ENCODE peak calls at places on chromosomes 12 and 14, in seven cellular contexts. One of them, this sample, is unnamed.

GRCh38 chr14:100278702-100279101 is 27.5 kb downstream of the SLC25A29 start:
- DNase-seq in lung: peak
- DNase-seq in effector memory CD4-positive, alpha-beta T cell: no peak
- DNase-seq in HS-5: no peak
- DNase-seq in GM20000: peak
- DNase-seq in HFFc6: peak
- DNase-seq in stimulated activated CD8-positive, alpha-beta memory T cell treated with anti-CD3 and anti-CD28 coated beads, Interleukin-15, amount 100 ng/mL, for 24 hours: no peak
- DNase-seq in this sample: no peak

GRCh38 chr12:45655186-45655585 is 74.3 kb upstream of the ARID2 start:
- DNase-seq in HS-5: no peak
- DNase-seq in effector memory CD4-positive, alpha-beta T cell: peak
- DNase-seq in stimulated activated CD8-positive, alpha-beta memory T cell treated with anti-CD3 and anti-CD28 coated beads, Interleukin-15, amount 100 ng/mL, for 24 hours: no peak
- DNase-seq in HFFc6: peak
- DNase-seq in GM20000: no peak
- DNase-seq in lung: no peak
- DNase-seq in this sample: peak

GRCh38 chr12:60415361-60415760 is 819.5 kb downstream of the SLC16A7 start:
- DNase-seq in HFFc6: no peak
- DNase-seq in stimulated activated CD8-positive, alpha-beta memory T cell treated with anti-CD3 and anti-CD28 coated beads, Interleukin-15, amount 100 ng/mL, for 24 hours: no peak
- DNase-seq in HS-5: no peak
- DNase-seq in effector memory CD4-positive, alpha-beta T cell: no peak
- DNase-seq in lung: no peak
- DNase-seq in GM20000: no peak
- DNase-seq in this sample: no peak

GRCh38 chr14:91349481-91350074 is 68.0 kb downstream of the CCDC88C start:
- DNase-seq in HS-5: no peak
- DNase-seq in lung: no peak
- DNase-seq in effector memory CD4-positive, alpha-beta T cell: peak
- DNase-seq in HFFc6: no peak
- DNase-seq in stimulated activated CD8-positive, alpha-beta memory T cell treated with anti-CD3 and anti-CD28 coated beads, Interleukin-15, amount 100 ng/mL, for 24 hours: no peak
- DNase-seq in GM20000: peak
- DNase-seq in this sample: no peak

GRCh38 chr12:6195665-6196535 is 4.3 kb upstream of the CD9 start:
- DNase-seq in effector memory CD4-positive, alpha-beta T cell: peak
- DNase-seq in lung: peak
- DNase-seq in stimulated activated CD8-positive, alpha-beta memory T cell treated with anti-CD3 and anti-CD28 coated beads, Interleukin-15, amount 100 ng/mL, for 24 hours: peak
- DNase-seq in HS-5: peak
- DNase-seq in GM20000: peak
- DNase-seq in HFFc6: peak
- DNase-seq in this sample: peak

GRCh38 chr14:23443411-23443812 is 8.0 kb upstream of the MYH7 start:
- DNase-seq in stimulated activated CD8-positive, alpha-beta memory T cell treated with anti-CD3 and anti-CD28 coated beads, Interleukin-15, amount 100 ng/mL, for 24 hours: no peak
- DNase-seq in GM20000: no peak
- DNase-seq in effector memory CD4-positive, alpha-beta T cell: no peak
- DNase-seq in lung: no peak
- DNase-seq in HFFc6: no peak
- DNase-seq in HS-5: no peak
- DNase-seq in this sample: no peak

GRCh38 chr12:84497819-84498218 is 414.8 kb downstream of the SLC6A15 start:
- DNase-seq in effector memory CD4-positive, alpha-beta T cell: no peak
- DNase-seq in GM20000: no peak
- DNase-seq in HS-5: peak
- DNase-seq in stimulated activated CD8-positive, alpha-beta memory T cell treated with anti-CD3 and anti-CD28 coated beads, Interleukin-15, amount 100 ng/mL, for 24 hours: no peak
- DNase-seq in HFFc6: peak
- DNase-seq in lung: no peak
- DNase-seq in this sample: peak

GRCh38 chr14:22418631-22419030 is 170.4 kb downstream of the DAD1 start:
- DNase-seq in stimulated activated CD8-positive, alpha-beta memory T cell treated with anti-CD3 and anti-CD28 coated beads, Interleukin-15, amount 100 ng/mL, for 24 hours: no peak
- DNase-seq in lung: no peak
- DNase-seq in effector memory CD4-positive, alpha-beta T cell: no peak
- DNase-seq in GM20000: peak
- DNase-seq in HFFc6: no peak
- DNase-seq in HS-5: no peak
- DNase-seq in this sample: peak

GRCh38 chr12:131793623-131794022 is 34.6 kb upstream of the MMP17 start:
- DNase-seq in effector memory CD4-positive, alpha-beta T cell: no peak
- DNase-seq in stimulated activated CD8-positive, alpha-beta memory T cell treated with anti-CD3 and anti-CD28 coated beads, Interleukin-15, amount 100 ng/mL, for 24 hours: no peak
- DNase-seq in GM20000: no peak
- DNase-seq in HS-5: no peak
- DNase-seq in lung: no peak
- DNase-seq in HFFc6: no peak
- DNase-seq in this sample: no peak

GRCh38 chr12:95763809-95764253 is 26.7 kb downstream of the NTN4 start:
- DNase-seq in effector memory CD4-positive, alpha-beta T cell: no peak
- DNase-seq in GM20000: no peak
- DNase-seq in HFFc6: peak
- DNase-seq in HS-5: peak
- DNase-seq in lung: no peak
- DNase-seq in stimulated activated CD8-positive, alpha-beta memory T cell treated with anti-CD3 and anti-CD28 coated beads, Interleukin-15, amount 100 ng/mL, for 24 hours: no peak
- DNase-seq in this sample: peak

GRCh38 chr12:132965796-132966195 is 9.7 kb upstream of the ZNF605 start:
- DNase-seq in lung: no peak
- DNase-seq in stimulated activated CD8-positive, alpha-beta memory T cell treated with anti-CD3 and anti-CD28 coated beads, Interleukin-15, amount 100 ng/mL, for 24 hours: no peak
- DNase-seq in HS-5: no peak
- DNase-seq in effector memory CD4-positive, alpha-beta T cell: no peak
- DNase-seq in GM20000: no peak
- DNase-seq in HFFc6: no peak
- DNase-seq in this sample: no peak

GRCh38 chr12:25995906-25996305 is 37.4 kb downstream of the RASSF8 start:
- DNase-seq in HS-5: no peak
- DNase-seq in stimulated activated CD8-positive, alpha-beta memory T cell treated with anti-CD3 and anti-CD28 coated beads, Interleukin-15, amount 100 ng/mL, for 24 hours: no peak
- DNase-seq in lung: no peak
- DNase-seq in GM20000: no peak
- DNase-seq in HFFc6: peak
- DNase-seq in effector memory CD4-positive, alpha-beta T cell: no peak
- DNase-seq in this sample: no peak

GRCh38 chr12:117155278-117156060 is 34.8 kb downstream of the FBXO21 start:
- DNase-seq in HFFc6: peak
- DNase-seq in lung: peak
- DNase-seq in HS-5: peak
- DNase-seq in effector memory CD4-positive, alpha-beta T cell: peak
- DNase-seq in stimulated activated CD8-positive, alpha-beta memory T cell treated with anti-CD3 and anti-CD28 coated beads, Interleukin-15, amount 100 ng/mL, for 24 hours: peak
- DNase-seq in GM20000: peak
- DNase-seq in this sample: peak

GRCh38 chr12:41531147-41531829 is 343.2 kb downstream of the PDZRN4 start:
- DNase-seq in GM20000: no peak
- DNase-seq in lung: no peak
- DNase-seq in HS-5: no peak
- DNase-seq in stimulated activated CD8-positive, alpha-beta memory T cell treated with anti-CD3 and anti-CD28 coated beads, Interleukin-15, amount 100 ng/mL, for 24 hours: no peak
- DNase-seq in HFFc6: no peak
- DNase-seq in effector memory CD4-positive, alpha-beta T cell: no peak
- DNase-seq in this sample: no peak

GRCh38 chr14:67457782-67458181 is 30.7 kb downstream of the TMEM229B start:
- DNase-seq in GM20000: no peak
- DNase-seq in stimulated activated CD8-positive, alpha-beta memory T cell treated with anti-CD3 and anti-CD28 coated beads, Interleukin-15, amount 100 ng/mL, for 24 hours: no peak
- DNase-seq in HFFc6: no peak
- DNase-seq in lung: no peak
- DNase-seq in HS-5: no peak
- DNase-seq in effector memory CD4-positive, alpha-beta T cell: no peak
- DNase-seq in this sample: no peak

GRCh38 chr12:91272456-91273063 is 89.9 kb upstream of the DCN start:
- DNase-seq in HFFc6: no peak
- DNase-seq in GM20000: no peak
- DNase-seq in HS-5: no peak
- DNase-seq in lung: no peak
- DNase-seq in effector memory CD4-positive, alpha-beta T cell: no peak
- DNase-seq in stimulated activated CD8-positive, alpha-beta memory T cell treated with anti-CD3 and anti-CD28 coated beads, Interleukin-15, amount 100 ng/mL, for 24 hours: no peak
- DNase-seq in this sample: no peak

GRCh38 chr12:47714823-47715386 is 9.1 kb upstream of the RPAP3 start:
- DNase-seq in lung: no peak
- DNase-seq in stimulated activated CD8-positive, alpha-beta memory T cell treated with anti-CD3 and anti-CD28 coated beads, Interleukin-15, amount 100 ng/mL, for 24 hours: no peak
- DNase-seq in HS-5: no peak
- DNase-seq in GM20000: no peak
- DNase-seq in HFFc6: no peak
- DNase-seq in effector memory CD4-positive, alpha-beta T cell: no peak
- DNase-seq in this sample: no peak

GRCh38 chr14:71235865-71236264 is 328.6 kb downstream of the PCNX1 start:
- DNase-seq in HFFc6: no peak
- DNase-seq in effector memory CD4-positive, alpha-beta T cell: no peak
- DNase-seq in GM20000: no peak
- DNase-seq in lung: no peak
- DNase-seq in stimulated activated CD8-positive, alpha-beta memory T cell treated with anti-CD3 and anti-CD28 coated beads, Interleukin-15, amount 100 ng/mL, for 24 hours: no peak
- DNase-seq in HS-5: no peak
- DNase-seq in this sample: no peak

GRCh38 chr12:33663000-33663654 is 223.5 kb upstream of the SYT10 start:
- DNase-seq in HS-5: no peak
- DNase-seq in stimulated activated CD8-positive, alpha-beta memory T cell treated with anti-CD3 and anti-CD28 coated beads, Interleukin-15, amount 100 ng/mL, for 24 hours: no peak
- DNase-seq in lung: no peak
- DNase-seq in GM20000: no peak
- DNase-seq in HFFc6: no peak
- DNase-seq in effector memory CD4-positive, alpha-beta T cell: no peak
- DNase-seq in this sample: no peak

GRCh38 chr14:44700184-44700583 is 193.1 kb upstream of the FSCB start:
- DNase-seq in effector memory CD4-positive, alpha-beta T cell: no peak
- DNase-seq in stimulated activated CD8-positive, alpha-beta memory T cell treated with anti-CD3 and anti-CD28 coated beads, Interleukin-15, amount 100 ng/mL, for 24 hours: no peak
- DNase-seq in HS-5: peak
- DNase-seq in GM20000: no peak
- DNase-seq in HFFc6: no peak
- DNase-seq in lung: no peak
- DNase-seq in this sample: no peak

GRCh38 chr12:15918066-15918465 is 6.9 kb downstream of the DERA start:
- DNase-seq in HS-5: no peak
- DNase-seq in HFFc6: no peak
- DNase-seq in GM20000: no peak
- DNase-seq in effector memory CD4-positive, alpha-beta T cell: no peak
- DNase-seq in stimulated activated CD8-positive, alpha-beta memory T cell treated with anti-CD3 and anti-CD28 coated beads, Interleukin-15, amount 100 ng/mL, for 24 hours: no peak
- DNase-seq in lung: no peak
- DNase-seq in this sample: no peak

GRCh38 chr12:76878045-76878898 is 547 bp downstream of the CSRP2 start:
- DNase-seq in lung: no peak
- DNase-seq in GM20000: peak
- DNase-seq in HFFc6: no peak
- DNase-seq in stimulated activated CD8-positive, alpha-beta memory T cell treated with anti-CD3 and anti-CD28 coated beads, Interleukin-15, amount 100 ng/mL, for 24 hours: no peak
- DNase-seq in effector memory CD4-positive, alpha-beta T cell: no peak
- DNase-seq in HS-5: no peak
- DNase-seq in this sample: peak